ENCODE peak calls at places on chromosome 14, in four cellular contexts. A, X, U and S are unnamed samples.

GRCh38 chr14:54681819-54682261 is 114.9 kb downstream of the SAMD4A start:
- DNase-seq in A (peak), X (no peak), U (no peak), S (no peak)

GRCh38 chr14:71529855-71530254 is 402.4 kb upstream of the RGS6 start:
- DNase-seq in A (no peak), X (peak), U (no peak), S (no peak)

GRCh38 chr14:61581340-61581739 is 114.0 kb upstream of the HIF1A start:
- DNase-seq in A (no peak), X (no peak), U (no peak), S (no peak)

GRCh38 chr14:67610491-67610890 is 9.2 kb upstream of the ARG2 start:
- DNase-seq in A (no peak), X (no peak), U (no peak), S (no peak)

GRCh38 chr14:25841226-25841625 is 756.6 kb downstream of the NOVA1 start:
- DNase-seq in A (peak), X (no peak), U (no peak), S (no peak)

GRCh38 chr14:99198746-99199145 is 73.3 kb downstream of the BCL11B start:
- DNase-seq in A (no peak), X (no peak), U (no peak), S (no peak)

GRCh38 chr14:51539571-51540037 is 112.1 kb upstream of the FRMD6 start:
- DNase-seq in A (peak), X (no peak), U (no peak), S (no peak)

GRCh38 chr14:83085725-83086124 is 1552.1 kb upstream of the SEL1L start:
- DNase-seq in A (peak), X (no peak), U (no peak), S (no peak)

GRCh38 chr14:68512088-68512487 is 280.8 kb downstream of the ZFP36L1 start:
- DNase-seq in A (no peak), X (no peak), U (no peak), S (no peak)

GRCh38 chr14:25056688-25057078 is 6.7 kb upstream of the STXBP6 start:
- DNase-seq in A (no peak), X (no peak), U (no peak), S (no peak)

GRCh38 chr14:73829526-73830431 is 21.9 kb upstream of the PTGR2 start:
- DNase-seq in A (peak), X (no peak), U (no peak), S (no peak)

GRCh38 chr14:52248057-52248456 is 19.4 kb upstream of the PTGDR start:
- DNase-seq in A (no peak), X (no peak), U (no peak), S (no peak)

GRCh38 chr14:69964841-69965240 is 85.6 kb downstream of the SMOC1 start:
- DNase-seq in A (peak), X (no peak), U (no peak), S (no peak)

GRCh38 chr14:75497191-75497590 is 25.1 kb upstream of the BATF start:
- DNase-seq in A (no peak), X (no peak), U (peak), S (no peak)

GRCh38 chr14:76591270-76591669 is 170.0 kb upstream of the VASH1 start:
- DNase-seq in A (no peak), X (no peak), U (no peak), S (no peak)

GRCh38 chr14:93510030-93510429 is 79.3 kb downstream of the UNC79 start:
- DNase-seq in A (no peak), X (no peak), U (no peak), S (no peak)

GRCh38 chr14:102510616-102511520 is 1.3 kb upstream of the ANKRD9 start:
- DNase-seq in A (peak), X (no peak), U (no peak), S (peak)

GRCh38 chr14:50739186-50739585 is 71.1 kb upstream of the SAV1 start:
- DNase-seq in A (no peak), X (no peak), U (no peak), S (no peak)

GRCh38 chr14:70619708-70620107 is 19.3 kb upstream of the MED6 start:
- DNase-seq in A (peak), X (no peak), U (no peak), S (no peak)

GRCh38 chr14:34098045-34098984 is 147.4 kb upstream of the EGLN3 start:
- DNase-seq in A (peak), X (peak), U (no peak), S (no peak)

GRCh38 chr14:77123381-77124344 is 17.9 kb downstream of the ZDHHC22 start:
- DNase-seq in A (peak), X (peak), U (no peak), S (peak)

GRCh38 chr14:100614803-100615202 is 27.6 kb upstream of the BEGAIN start:
- DNase-seq in A (no peak), X (no peak), U (no peak), S (no peak)

GRCh38 chr14:55441286-55441685 is 870 bp upstream of the TBPL2 start:
- DNase-seq in A (no peak), X (no peak), U (no peak), S (no peak)

GRCh38 chr14:69699743-69700309 is 67.1 kb upstream of the SRSF5 start:
- DNase-seq in A (no peak), X (no peak), U (no peak), S (no peak)

GRCh38 chr14:37369446-37369845 is 171.7 kb downstream of the MIPOL1 start:
- DNase-seq in A (peak), X (no peak), U (no peak), S (no peak)

GRCh38 chr14:104075530-104076151 is 9.9 kb upstream of the ASPG start:
- DNase-seq in A (peak), X (peak), U (no peak), S (no peak)

GRCh38 chr14:20799955-20800544 is 2.6 kb downstream of the RNASE1 start:
- DNase-seq in A (no peak), X (no peak), U (no peak), S (no peak)